ENCODE peak calls at places on chromosomes 5 and 9, in six cellular contexts. One of them, this sample, is unnamed.
A peak's percentile ranks its signal among the peaks of the same experiment; 100 is the strongest.

GRCh38 chr9:114084282-114085073 is 6.4 kb upstream of the AMBP start:
- DNase-seq in neural crest cell: no peak
- DNase-seq in CD8-positive, alpha-beta memory T cell: no peak
- DNase-seq in mesothelial cell of epicardium: peak; percentile 36
- DNase-seq in caudate nucleus: no peak
- DNase-seq in activated gamma-delta T cell: no peak
- DNase-seq in this sample: no peak

GRCh38 chr5:98975223-98975622 is 46.4 kb upstream of the CHD1 start:
- DNase-seq in CD8-positive, alpha-beta memory T cell: no peak
- DNase-seq in caudate nucleus: no peak
- DNase-seq in activated gamma-delta T cell: no peak
- DNase-seq in mesothelial cell of epicardium: no peak
- DNase-seq in neural crest cell: no peak
- DNase-seq in this sample: no peak

GRCh38 chr5:174157048-174157447 is 111.5 kb downstream of the NSG2 start:
- DNase-seq in activated gamma-delta T cell: no peak
- DNase-seq in mesothelial cell of epicardium: no peak
- DNase-seq in CD8-positive, alpha-beta memory T cell: no peak
- DNase-seq in neural crest cell: no peak
- DNase-seq in caudate nucleus: no peak
- DNase-seq in this sample: no peak

GRCh38 chr5:55923177-55923872 is 71.4 kb downstream of the IL6ST start:
- DNase-seq in CD8-positive, alpha-beta memory T cell: no peak
- DNase-seq in mesothelial cell of epicardium: no peak
- DNase-seq in caudate nucleus: no peak
- DNase-seq in activated gamma-delta T cell: no peak
- DNase-seq in neural crest cell: no peak
- DNase-seq in this sample: no peak

GRCh38 chr9:35646583-35647265 is 4.0 kb downstream of the SIT1 start:
- DNase-seq in neural crest cell: peak; percentile 92
- DNase-seq in CD8-positive, alpha-beta memory T cell: peak; percentile 90
- DNase-seq in caudate nucleus: peak; percentile 54
- DNase-seq in activated gamma-delta T cell: peak; percentile 87
- DNase-seq in mesothelial cell of epicardium: peak; percentile 96
- DNase-seq in this sample: peak; percentile 90

GRCh38 chr5:54115768-54116403 is 194.5 kb downstream of the ARL15 start:
- DNase-seq in mesothelial cell of epicardium: no peak
- DNase-seq in neural crest cell: no peak
- DNase-seq in caudate nucleus: no peak
- DNase-seq in CD8-positive, alpha-beta memory T cell: no peak
- DNase-seq in activated gamma-delta T cell: no peak
- DNase-seq in this sample: no peak

GRCh38 chr5:149962040-149962439 is 1.5 kb downstream of the SLC26A2 start:
- DNase-seq in mesothelial cell of epicardium: no peak
- DNase-seq in neural crest cell: no peak
- DNase-seq in caudate nucleus: no peak
- DNase-seq in CD8-positive, alpha-beta memory T cell: no peak
- DNase-seq in activated gamma-delta T cell: no peak
- DNase-seq in this sample: no peak

GRCh38 chr5:59661939-59662615 is 231.4 kb downstream of the PDE4D start:
- DNase-seq in neural crest cell: no peak
- DNase-seq in mesothelial cell of epicardium: no peak
- DNase-seq in caudate nucleus: no peak
- DNase-seq in CD8-positive, alpha-beta memory T cell: no peak
- DNase-seq in activated gamma-delta T cell: no peak
- DNase-seq in this sample: peak; percentile 4